ENCODE peak calls at places on chromosomes 12 and 14, in four cellular contexts. One of them, this sample, is unnamed.

GRCh38 chr12:69583203-69583602 is 2.1 kb upstream of the CCT2 start:
- DNase-seq in activated naive CD4-positive, alpha-beta T cell: no peak
- DNase-seq in CD4-positive, alpha-beta memory T cell: no peak
- DNase-seq in activated B cell treated with CpG ODN at 0.5 μM for 24 hours: no peak
- DNase-seq in this sample: no peak

GRCh38 chr14:95213774-95214173 is 56.4 kb upstream of the DICER1 start:
- DNase-seq in activated naive CD4-positive, alpha-beta T cell: no peak
- DNase-seq in CD4-positive, alpha-beta memory T cell: no peak
- DNase-seq in activated B cell treated with CpG ODN at 0.5 μM for 24 hours: no peak
- DNase-seq in this sample: no peak

GRCh38 chr14:55053018-55053417 is 1.6 kb downstream of the MAPK1IP1L start:
- DNase-seq in activated naive CD4-positive, alpha-beta T cell: no peak
- DNase-seq in CD4-positive, alpha-beta memory T cell: no peak
- DNase-seq in activated B cell treated with CpG ODN at 0.5 μM for 24 hours: no peak
- DNase-seq in this sample: no peak

GRCh38 chr12:4346931-4347330 is 25.9 kb downstream of the TIGAR start:
- DNase-seq in activated naive CD4-positive, alpha-beta T cell: no peak
- DNase-seq in CD4-positive, alpha-beta memory T cell: no peak
- DNase-seq in activated B cell treated with CpG ODN at 0.5 μM for 24 hours: no peak
- DNase-seq in this sample: no peak

GRCh38 chr12:7806863-7807487 is 17.8 kb downstream of the NANOG start:
- DNase-seq in activated naive CD4-positive, alpha-beta T cell: peak
- DNase-seq in CD4-positive, alpha-beta memory T cell: peak
- DNase-seq in activated B cell treated with CpG ODN at 0.5 μM for 24 hours: peak
- DNase-seq in this sample: peak

GRCh38 chr14:72094844-72095582 is 162.8 kb downstream of the RGS6 start:
- DNase-seq in activated naive CD4-positive, alpha-beta T cell: no peak
- DNase-seq in CD4-positive, alpha-beta memory T cell: no peak
- DNase-seq in activated B cell treated with CpG ODN at 0.5 μM for 24 hours: no peak
- DNase-seq in this sample: no peak

GRCh38 chr12:121933522-121934317 is 15.3 kb downstream of the CFAP251 start:
- DNase-seq in activated naive CD4-positive, alpha-beta T cell: no peak
- DNase-seq in CD4-positive, alpha-beta memory T cell: no peak
- DNase-seq in activated B cell treated with CpG ODN at 0.5 μM for 24 hours: no peak
- DNase-seq in this sample: no peak

GRCh38 chr14:45699451-45699850 is 446.4 kb upstream of the MIS18BP1 start:
- DNase-seq in activated naive CD4-positive, alpha-beta T cell: no peak
- DNase-seq in CD4-positive, alpha-beta memory T cell: no peak
- DNase-seq in activated B cell treated with CpG ODN at 0.5 μM for 24 hours: no peak
- DNase-seq in this sample: no peak

GRCh38 chr14:65704850-65705249 is 292.3 kb downstream of the FUT8 start:
- DNase-seq in activated naive CD4-positive, alpha-beta T cell: no peak
- DNase-seq in CD4-positive, alpha-beta memory T cell: no peak
- DNase-seq in activated B cell treated with CpG ODN at 0.5 μM for 24 hours: no peak
- DNase-seq in this sample: no peak

GRCh38 chr12:14213542-14213941 is 151.9 kb upstream of the ATF7IP start:
- DNase-seq in activated naive CD4-positive, alpha-beta T cell: no peak
- DNase-seq in CD4-positive, alpha-beta memory T cell: no peak
- DNase-seq in activated B cell treated with CpG ODN at 0.5 μM for 24 hours: no peak
- DNase-seq in this sample: no peak

GRCh38 chr12:3655331-3655900 is 97.5 kb downstream of the CRACR2A start:
- DNase-seq in activated naive CD4-positive, alpha-beta T cell: no peak
- DNase-seq in CD4-positive, alpha-beta memory T cell: no peak
- DNase-seq in activated B cell treated with CpG ODN at 0.5 μM for 24 hours: no peak
- DNase-seq in this sample: peak

GRCh38 chr12:54262403-54262925 is 17.5 kb downstream of the CBX5 start:
- DNase-seq in activated naive CD4-positive, alpha-beta T cell: no peak
- DNase-seq in CD4-positive, alpha-beta memory T cell: no peak
- DNase-seq in activated B cell treated with CpG ODN at 0.5 μM for 24 hours: no peak
- DNase-seq in this sample: no peak

GRCh38 chr14:68931063-68931462 is 48.0 kb downstream of the ACTN1 start:
- DNase-seq in activated naive CD4-positive, alpha-beta T cell: no peak
- DNase-seq in CD4-positive, alpha-beta memory T cell: no peak
- DNase-seq in activated B cell treated with CpG ODN at 0.5 μM for 24 hours: no peak
- DNase-seq in this sample: no peak

GRCh38 chr12:26630546-26631027 is 202.4 kb downstream of the ITPR2 start:
- DNase-seq in activated naive CD4-positive, alpha-beta T cell: no peak
- DNase-seq in CD4-positive, alpha-beta memory T cell: no peak
- DNase-seq in activated B cell treated with CpG ODN at 0.5 μM for 24 hours: no peak
- DNase-seq in this sample: no peak

GRCh38 chr14:49306152-49306751 is 279.9 kb downstream of the RPS29 start:
- DNase-seq in activated naive CD4-positive, alpha-beta T cell: no peak
- DNase-seq in CD4-positive, alpha-beta memory T cell: no peak
- DNase-seq in activated B cell treated with CpG ODN at 0.5 μM for 24 hours: no peak
- DNase-seq in this sample: no peak

GRCh38 chr12:22255097-22255496 is 79.4 kb downstream of the ST8SIA1 start:
- DNase-seq in activated naive CD4-positive, alpha-beta T cell: no peak
- DNase-seq in CD4-positive, alpha-beta memory T cell: no peak
- DNase-seq in activated B cell treated with CpG ODN at 0.5 μM for 24 hours: no peak
- DNase-seq in this sample: no peak

GRCh38 chr12:47829584-47829983 is 9.9 kb upstream of the HDAC7 start:
- DNase-seq in activated naive CD4-positive, alpha-beta T cell: no peak
- DNase-seq in CD4-positive, alpha-beta memory T cell: no peak
- DNase-seq in activated B cell treated with CpG ODN at 0.5 μM for 24 hours: no peak
- DNase-seq in this sample: no peak